ENCODE peak calls at places on chromosomes 6 and 20, in four cellular contexts. One of them, this sample, is unnamed.

GRCh38 chr20:14890713-14891112 is 553.3 kb upstream of the FLRT3 start:
- DNase-seq in fibroblast of pulmonary artery: no peak
- DNase-seq in AG04449: no peak
- DNase-seq in tibial artery: no peak
- DNase-seq in this sample: no peak

GRCh38 chr6:129207832-129208231 is 324.9 kb downstream of the LAMA2 start:
- DNase-seq in tibial artery: no peak
- DNase-seq in fibroblast of pulmonary artery: no peak
- DNase-seq in AG04449: no peak
- DNase-seq in this sample: no peak

GRCh38 chr6:25007269-25007699 is 71.5 kb upstream of the RIPOR2 start:
- DNase-seq in AG04449: no peak
- DNase-seq in tibial artery: no peak
- DNase-seq in fibroblast of pulmonary artery: no peak
- DNase-seq in this sample: peak; percentile 27

GRCh38 chr6:46128476-46128875 is 1.3 kb upstream of the ENPP4 start:
- DNase-seq in AG04449: no peak
- DNase-seq in fibroblast of pulmonary artery: no peak
- DNase-seq in tibial artery: no peak
- DNase-seq in this sample: no peak

GRCh38 chr6:101129851-101130250 is 248.7 kb upstream of the ASCC3 start:
- DNase-seq in AG04449: no peak
- DNase-seq in tibial artery: no peak
- DNase-seq in fibroblast of pulmonary artery: no peak
- DNase-seq in this sample: no peak

GRCh38 chr6:106490030-106490429 is 129.5 kb downstream of the CRYBG1 start:
- DNase-seq in tibial artery: no peak
- DNase-seq in fibroblast of pulmonary artery: no peak
- DNase-seq in AG04449: no peak
- DNase-seq in this sample: peak; percentile 28

GRCh38 chr20:19009071-19009688 is 195.6 kb downstream of the SCP2D1 start:
- DNase-seq in tibial artery: no peak
- DNase-seq in AG04449: no peak
- DNase-seq in fibroblast of pulmonary artery: no peak
- DNase-seq in this sample: no peak

GRCh38 chr6:43742285-43742684 is 27.7 kb upstream of the VEGFA start:
- DNase-seq in AG04449: no peak
- DNase-seq in fibroblast of pulmonary artery: no peak
- DNase-seq in tibial artery: no peak
- DNase-seq in this sample: no peak

GRCh38 chr6:38346291-38347079 is 293.2 kb downstream of the BTBD9 start:
- DNase-seq in fibroblast of pulmonary artery: peak; percentile 72
- DNase-seq in AG04449: peak; percentile 91
- DNase-seq in tibial artery: no peak
- DNase-seq in this sample: peak; percentile 7

GRCh38 chr6:89161326-89162046 is 15.6 kb downstream of the PM20D2 start:
- DNase-seq in tibial artery: no peak
- DNase-seq in AG04449: no peak
- DNase-seq in fibroblast of pulmonary artery: no peak
- DNase-seq in this sample: no peak

GRCh38 chr6:169592558-169592957 is 109.3 kb downstream of the WDR27 start:
- DNase-seq in tibial artery: no peak
- DNase-seq in fibroblast of pulmonary artery: peak; percentile 67
- DNase-seq in AG04449: peak; percentile 42
- DNase-seq in this sample: no peak

GRCh38 chr6:7262746-7263335 is 50.2 kb downstream of the SSR1 start:
- DNase-seq in tibial artery: peak; percentile 47
- DNase-seq in fibroblast of pulmonary artery: no peak
- DNase-seq in AG04449: no peak
- DNase-seq in this sample: no peak

GRCh38 chr6:150599199-150600002 is at the start of gene PLEKHG1:
- DNase-seq in fibroblast of pulmonary artery: peak; percentile 43
- DNase-seq in tibial artery: peak; percentile 74
- DNase-seq in AG04449: no peak
- DNase-seq in this sample: peak; percentile 75

GRCh38 chr6:12645941-12646340 is 70.6 kb upstream of the PHACTR1 start:
- DNase-seq in tibial artery: no peak
- DNase-seq in AG04449: no peak
- DNase-seq in fibroblast of pulmonary artery: no peak
- DNase-seq in this sample: peak; percentile 61

GRCh38 chr6:29627762-29628418 is 5.1 kb downstream of the GABBR1 start:
- DNase-seq in tibial artery: peak; percentile 83
- DNase-seq in fibroblast of pulmonary artery: peak; percentile 93
- DNase-seq in AG04449: no peak
- DNase-seq in this sample: peak; percentile 27

GRCh38 chr6:133890941-133891813 is 2.3 kb downstream of the TCF21 start:
- DNase-seq in tibial artery: no peak
- DNase-seq in AG04449: no peak
- DNase-seq in fibroblast of pulmonary artery: peak; percentile 52
- DNase-seq in this sample: peak; percentile 14

GRCh38 chr6:129102741-129103140 is 219.8 kb downstream of the LAMA2 start:
- DNase-seq in tibial artery: peak; percentile 76
- DNase-seq in AG04449: no peak
- DNase-seq in fibroblast of pulmonary artery: peak; percentile 95
- DNase-seq in this sample: no peak

GRCh38 chr6:156729248-156729647 is 47.9 kb upstream of the ARID1B start:
- DNase-seq in fibroblast of pulmonary artery: peak; percentile 27
- DNase-seq in tibial artery: no peak
- DNase-seq in AG04449: no peak
- DNase-seq in this sample: peak; percentile 76

GRCh38 chr6:17542243-17542642 is 57.9 kb upstream of the FAM8A1 start:
- DNase-seq in fibroblast of pulmonary artery: no peak
- DNase-seq in AG04449: no peak
- DNase-seq in tibial artery: no peak
- DNase-seq in this sample: no peak

GRCh38 chr6:119129148-119129967 is 50.9 kb upstream of the FAM184A start:
- DNase-seq in fibroblast of pulmonary artery: peak; percentile 85
- DNase-seq in AG04449: no peak
- DNase-seq in tibial artery: no peak
- DNase-seq in this sample: peak; percentile 77

GRCh38 chr6:111552241-111552744 is 53.4 kb downstream of the TRAF3IP2 start:
- DNase-seq in AG04449: peak; percentile 92
- DNase-seq in tibial artery: peak; percentile 89
- DNase-seq in fibroblast of pulmonary artery: peak; percentile 95
- DNase-seq in this sample: peak; percentile 86

GRCh38 chr6:154534531-154534930 is 24.0 kb upstream of the CNKSR3 start:
- DNase-seq in AG04449: no peak
- DNase-seq in fibroblast of pulmonary artery: no peak
- DNase-seq in tibial artery: no peak
- DNase-seq in this sample: no peak

GRCh38 chr20:14335122-14335521 is 2.3 kb downstream of the FLRT3 start:
- DNase-seq in fibroblast of pulmonary artery: no peak
- DNase-seq in AG04449: no peak
- DNase-seq in tibial artery: no peak
- DNase-seq in this sample: no peak

DNA sequence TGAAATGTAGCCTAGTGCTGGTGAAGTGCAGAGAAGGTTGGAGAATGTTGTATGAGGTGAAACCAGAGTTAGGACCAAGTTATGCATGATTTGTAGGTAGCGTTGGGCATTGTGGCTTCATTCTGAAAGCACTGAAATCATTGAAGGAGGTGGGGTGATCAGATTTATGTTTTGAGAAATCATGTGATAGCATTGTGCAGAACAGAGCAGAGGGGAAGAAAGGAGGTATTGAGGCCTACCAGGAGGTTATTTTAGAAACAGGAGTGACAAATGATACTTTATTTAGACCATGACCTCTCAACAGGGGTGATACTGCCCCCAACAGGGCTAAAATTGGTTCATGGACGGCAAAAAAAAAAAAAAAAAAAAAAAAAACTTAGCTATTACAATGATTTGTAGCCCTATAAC is 15.6 kb upstream of the HMGN3 start:
- DNase-seq in fibroblast of pulmonary artery: no peak
- DNase-seq in tibial artery: no peak
- DNase-seq in AG04449: no peak
- DNase-seq in this sample: no peak
- TF ChIP-seq CTCF in fibroblast of pulmonary artery: no peak
- TF ChIP-seq CTCF in tibial artery: no peak
- TF ChIP-seq CTCF in AG04449: no peak
- TF ChIP-seq CTCF in this sample: no peak

DNA sequence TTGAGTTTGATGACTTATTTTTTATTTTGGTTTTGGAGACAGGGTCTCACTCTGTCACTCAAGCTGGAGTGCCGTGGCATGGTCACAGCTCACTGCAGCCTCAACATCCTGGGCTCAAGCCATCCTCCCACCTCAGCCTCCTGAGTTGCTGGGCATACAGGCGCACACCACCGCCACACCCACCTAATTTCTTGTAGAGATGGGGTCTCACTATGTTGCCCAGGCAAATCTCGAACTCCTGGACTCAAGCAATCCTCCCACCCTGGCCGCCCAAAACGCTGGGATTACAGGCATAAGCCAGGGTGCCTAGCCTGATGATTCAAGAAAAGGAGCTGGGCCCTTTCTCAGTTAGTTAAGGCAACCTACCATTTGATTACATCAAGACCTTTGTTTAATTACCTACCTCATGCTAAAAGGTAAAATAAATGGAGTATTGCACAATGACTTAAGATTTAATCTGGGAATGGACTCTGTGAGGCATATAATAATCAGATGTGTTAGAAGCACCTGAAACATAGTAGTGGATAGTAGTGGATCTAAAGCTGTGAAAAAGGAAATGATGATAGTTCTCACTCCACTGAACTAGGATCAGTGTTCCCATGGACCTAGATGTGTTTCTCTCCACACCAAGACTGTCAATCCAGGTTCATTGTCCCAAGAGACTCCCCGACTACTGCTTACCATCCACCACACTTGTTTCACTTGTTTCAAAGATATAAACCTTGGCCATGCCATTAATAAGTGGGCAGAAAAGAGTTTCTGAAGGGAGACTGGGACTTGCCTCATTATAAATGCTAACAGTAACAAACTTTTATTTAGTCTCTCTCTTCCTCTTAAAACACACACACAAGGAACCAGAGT is 2.1 kb downstream of the TNFRSF21 start:
- DNase-seq in fibroblast of pulmonary artery: no peak
- DNase-seq in AG04449: no peak
- DNase-seq in tibial artery: no peak
- DNase-seq in this sample: no peak
- H3K4me3 ChIP-seq in fibroblast of pulmonary artery: peak overlapping the region; percentile 93
- H3K4me3 ChIP-seq in AG04449: peak overlapping the region; percentile 8
- H3K4me3 ChIP-seq in tibial artery: no peak overlapping the region
- H3K4me3 ChIP-seq in this sample: peak overlapping the region; percentile 96

GRCh38 chr6:4018194-4019111 is 60.5 kb downstream of the FAM217A start:
- DNase-seq in tibial artery: peak; percentile 96
- DNase-seq in AG04449: peak; percentile 54
- DNase-seq in fibroblast of pulmonary artery: peak; percentile 97
- DNase-seq in this sample: peak; percentile 97
- TF ChIP-seq CTCF in tibial artery: peak; percentile 59
- TF ChIP-seq CTCF in AG04449: peak; percentile 65
- TF ChIP-seq CTCF in fibroblast of pulmonary artery: peak; percentile 39
- TF ChIP-seq CTCF in this sample: peak; percentile 57

DNA sequence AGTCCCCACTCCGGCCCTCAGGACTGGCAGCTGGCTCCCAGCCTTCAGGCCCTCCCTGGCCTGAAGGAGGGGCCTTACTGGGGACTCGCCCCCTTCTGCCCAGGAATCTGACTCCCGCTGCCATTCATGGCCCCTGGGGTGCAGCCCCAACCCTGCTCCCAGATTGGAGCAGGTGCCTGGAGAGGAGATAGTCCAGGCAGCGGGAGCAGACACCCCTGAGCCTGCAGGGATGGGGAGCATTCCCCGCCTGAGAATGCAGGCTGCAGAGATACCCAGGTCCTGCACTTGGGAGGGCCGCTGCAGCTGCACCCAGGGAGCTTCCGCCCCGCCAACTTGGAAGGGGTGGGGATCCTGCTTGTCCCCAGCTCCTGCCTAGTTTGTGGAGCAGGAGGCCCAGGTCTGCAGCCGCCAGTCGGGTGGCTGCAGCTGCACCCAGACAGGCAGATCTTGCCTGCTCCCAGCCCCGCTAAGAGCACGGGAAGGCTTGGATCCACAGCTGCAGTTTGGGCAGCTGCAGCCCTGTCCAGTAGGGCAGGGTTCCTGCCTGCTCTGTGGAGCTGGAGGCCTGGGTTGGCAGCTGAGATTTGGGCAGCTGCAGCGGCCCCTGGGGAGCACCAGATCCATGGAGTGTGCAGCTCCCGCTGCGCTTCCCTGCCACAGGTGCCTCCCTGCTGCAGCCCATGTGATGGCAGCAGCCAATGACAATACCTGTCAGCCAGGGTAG is 5.2 kb downstream of the GTSF1L start:
- DNase-seq in tibial artery: no peak
- DNase-seq in fibroblast of pulmonary artery: no peak
- DNase-seq in AG04449: no peak
- DNase-seq in this sample: peak; percentile 24
- H3K4me3 ChIP-seq in tibial artery: no peak overlapping the region
- H3K4me3 ChIP-seq in fibroblast of pulmonary artery: no peak overlapping the region
- H3K4me3 ChIP-seq in AG04449: no peak overlapping the region
- H3K4me3 ChIP-seq in this sample: no peak overlapping the region

DNA sequence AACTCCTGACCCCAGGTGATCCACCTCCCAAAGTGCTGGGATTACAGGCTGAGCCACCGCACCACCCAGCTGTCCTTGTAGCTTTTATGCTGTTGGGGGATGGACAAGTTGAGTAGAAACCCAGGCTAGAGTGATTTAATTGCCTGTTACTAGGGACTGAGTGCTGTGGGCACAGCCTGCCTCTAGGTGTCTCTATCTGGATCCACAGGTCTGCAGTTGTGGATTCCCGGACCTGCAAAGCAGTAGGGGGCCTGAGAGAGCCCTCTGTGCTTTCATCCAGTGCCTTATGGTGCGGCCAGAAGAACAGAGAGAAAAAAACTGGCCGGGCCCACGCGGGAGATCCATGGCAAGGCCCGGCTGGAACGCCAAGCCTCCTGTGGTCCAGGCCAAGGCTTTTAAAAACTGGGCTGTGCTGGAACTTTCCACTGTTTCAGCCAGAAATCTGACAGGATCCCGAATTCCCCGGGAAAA is 5.1 kb downstream of the SIRPA start:
- DNase-seq in fibroblast of pulmonary artery: peak; percentile 80
- DNase-seq in AG04449: no peak
- DNase-seq in tibial artery: peak; percentile 72
- DNase-seq in this sample: peak; percentile 76
- TF ChIP-seq CTCF in fibroblast of pulmonary artery: peak; percentile 84
- TF ChIP-seq CTCF in AG04449: peak; percentile 82
- TF ChIP-seq CTCF in tibial artery: peak; percentile 31
- TF ChIP-seq CTCF in this sample: peak; percentile 77

GRCh38 chr6:143845033-143845432 is 1.9 kb downstream of the LTV1 start:
- DNase-seq in fibroblast of pulmonary artery: no peak
- DNase-seq in AG04449: no peak
- DNase-seq in tibial artery: no peak
- DNase-seq in this sample: no peak
- H3K4me3 ChIP-seq in fibroblast of pulmonary artery: no peak overlapping the region
- H3K4me3 ChIP-seq in AG04449: no peak overlapping the region
- H3K4me3 ChIP-seq in tibial artery: no peak overlapping the region
- H3K4me3 ChIP-seq in this sample: no peak overlapping the region

DNA sequence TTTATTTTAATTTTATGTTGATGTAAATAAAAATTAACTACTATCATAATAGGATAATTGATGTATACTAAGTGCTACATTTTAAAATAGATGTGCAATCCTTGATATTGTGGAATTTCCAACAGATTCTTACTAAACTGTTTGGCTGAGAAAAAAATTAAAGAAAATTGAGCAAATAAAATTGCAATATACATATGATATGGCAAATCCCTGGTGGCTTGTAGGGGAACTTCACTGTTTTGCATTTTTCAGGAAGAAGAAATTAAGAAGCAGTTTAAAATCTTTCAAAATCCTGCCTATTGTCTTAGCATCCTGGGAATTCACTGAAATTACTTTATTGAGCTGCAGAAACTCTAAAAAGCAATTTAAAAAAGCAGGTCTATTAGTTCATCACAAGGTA is 191.4 kb upstream of the ADGRB3 start:
- DNase-seq in tibial artery: no peak
- DNase-seq in AG04449: no peak
- DNase-seq in fibroblast of pulmonary artery: no peak
- DNase-seq in this sample: no peak
- TF ChIP-seq CTCF in tibial artery: no peak
- TF ChIP-seq CTCF in AG04449: no peak
- TF ChIP-seq CTCF in fibroblast of pulmonary artery: peak; percentile 7
- TF ChIP-seq CTCF in this sample: no peak